ENCODE peak calls at places on chromosomes 12 and 14, in six cellular contexts. J is tibial artery; O is pancreas; M is LNCaP clone FGC; C is memory B cell; W is stimulated activated CD4-positive, alpha-beta T cell treated with anti-CD3 and anti-CD28 coated beads, Interleukin-4, amount 100 ng/mL, for 4 hours. Q is an unnamed sample.

GRCh38 chr12:1792406-1792805 is 28.0 kb upstream of the LRTM2 start:
- DNase-seq in J (no peak), O (no peak), M (no peak), C (no peak), W (no peak), Q (no peak)

GRCh38 chr14:54221432-54221803 is 175.4 kb upstream of the CDKN3 start:
- DNase-seq in J (no peak), O (no peak), M (no peak), C (no peak), W (no peak), Q (no peak)

GRCh38 chr14:90757452-90757851 is 58.8 kb downstream of the TTC7B start:
- DNase-seq in J (no peak), O (no peak), M (no peak), C (no peak), W (no peak), Q (no peak)

GRCh38 chr14:94677239-94677612 is 65.0 kb downstream of the SERPINA3 start:
- DNase-seq in J (peak), O (no peak), M (no peak), C (no peak), W (no peak), Q (no peak)

GRCh38 chr14:58763210-58763609 is 125.4 kb downstream of the DACT1 start:
- DNase-seq in J (no peak), O (no peak), M (no peak), C (no peak), W (no peak), Q (no peak)

GRCh38 chr12:84507914-84508313 is 404.7 kb downstream of the SLC6A15 start:
- DNase-seq in J (no peak), O (no peak), M (no peak), C (no peak), W (no peak), Q (no peak)

GRCh38 chr14:25226214-25226613 is 176.3 kb upstream of the STXBP6 start:
- DNase-seq in J (no peak), O (no peak), M (no peak), C (no peak), W (no peak), Q (no peak)

GRCh38 chr12:131755305-131756113 is 44.6 kb downstream of the SFSWAP start:
- DNase-seq in J (no peak), O (no peak), M (no peak), C (no peak), W (no peak), Q (no peak)

GRCh38 chr14:52349731-52350130 is 35.6 kb downstream of the PTGER2 start:
- DNase-seq in J (no peak), O (no peak), M (no peak), C (no peak), W (no peak), Q (no peak)

GRCh38 chr12:96720363-96720705 is 186.7 kb upstream of the NEDD1 start:
- DNase-seq in J (no peak), O (peak), M (no peak), C (no peak), W (no peak), Q (no peak)

GRCh38 chr12:131102991-131103609 is 149.4 kb downstream of the ADGRD1 start:
- DNase-seq in J (peak), O (peak), M (no peak), C (no peak), W (no peak), Q (peak)